ENCODE peak calls at places on chromosome 9, in six cellular contexts. P is AG04450; Q is MM.1S; Z is lower leg skin; J is effector memory CD4-positive, alpha-beta T cell; C is right cardiac atrium. L is an unnamed sample.

GRCh38 chr9:109861499-109861898 is 81.5 kb downstream of the PALM2AKAP2 start:
- DNase-seq in Z (no peak), J (no peak), Q (no peak), P (no peak), C (no peak), L (no peak)

GRCh38 chr9:13033959-13034695 is 245.4 kb downstream of the MPDZ start:
- DNase-seq in J (no peak), C (peak; percentile 85), P (peak; percentile 13), Q (peak; percentile 24), Z (peak; percentile 92), L (peak; percentile 67)

GRCh38 chr9:82209797-82210470 is 221.4 kb downstream of the SPATA31D1 start:
- DNase-seq in C (no peak), P (no peak), Z (no peak), J (no peak), Q (peak; percentile 77), L (no peak)

GRCh38 chr9:2727966-2728613 is 10.8 kb downstream of the KCNV2 start:
- DNase-seq in Z (no peak), C (no peak), J (no peak), Q (peak; percentile 44), P (peak; percentile 48), L (no peak)

GRCh38 chr9:21555911-21556310 is 73.8 kb upstream of the IFNE start:
- DNase-seq in Z (no peak), C (no peak), J (no peak), P (no peak), Q (no peak), L (no peak)

GRCh38 chr9:68999393-69000105 is 14.4 kb downstream of the PRKACG start:
- DNase-seq in Q (peak; percentile 82), Z (no peak), P (peak; percentile 24), C (peak; percentile 62), J (no peak), L (peak; percentile 78)

GRCh38 chr9:131082774-131083512 is 13.4 kb upstream of the AIF1L start:
- DNase-seq in J (no peak), C (no peak), Z (no peak), Q (no peak), P (no peak), L (no peak)

GRCh38 chr9:1018121-1018520 is 32.0 kb upstream of the DMRT2 start:
- DNase-seq in Z (no peak), Q (peak; percentile 65), J (no peak), P (no peak), C (no peak), L (peak; percentile 16)

GRCh38 chr9:129910628-129911567 is 75.6 kb downstream of the USP20 start:
- DNase-seq in Q (no peak), P (peak; percentile 98), C (peak; percentile 24), Z (no peak), J (no peak), L (no peak)

GRCh38 chr9:125959980-125960619 is 212.9 kb downstream of the PBX3 start:
- DNase-seq in C (no peak), P (no peak), Z (no peak), J (no peak), Q (no peak), L (no peak)

GRCh38 chr9:123176230-123176629 is 92.2 kb downstream of the STRBP start:
- DNase-seq in Q (no peak), P (no peak), C (no peak), Z (no peak), J (no peak), L (no peak)

GRCh38 chr9:126327016-126327749 is 554 bp downstream of the MVB12B start:
- DNase-seq in P (no peak), Z (peak; percentile 86), J (no peak), Q (peak; percentile 15), C (no peak), L (no peak)

GRCh38 chr9:134526798-134527492 is 114.7 kb upstream of the COL5A1 start:
- DNase-seq in C (peak; percentile 82), P (no peak), Q (no peak), Z (peak; percentile 84), J (no peak), L (no peak)

GRCh38 chr9:73780916-73781315 is 629.3 kb downstream of the ANXA1 start:
- DNase-seq in C (no peak), Z (no peak), Q (no peak), J (no peak), P (no peak), L (no peak)

GRCh38 chr9:130385257-130385656 is 59.5 kb upstream of the ASS1 start:
- DNase-seq in P (no peak), Q (no peak), Z (no peak), J (no peak), C (no peak), L (no peak)

GRCh38 chr9:88781500-88782391 is 209.5 kb upstream of the S1PR3 start:
- DNase-seq in C (peak; percentile 81), J (no peak), Z (peak; percentile 61), Q (no peak), P (peak; percentile 44), L (no peak)

GRCh38 chr9:6712041-6712440 is 45.7 kb upstream of the KDM4C start:
- DNase-seq in P (no peak), J (no peak), Z (no peak), C (no peak), Q (no peak), L (no peak)

GRCh38 chr9:134128727-134129679 is 6.9 kb upstream of the WDR5 start:
- DNase-seq in J (no peak), Z (no peak), C (no peak), Q (no peak), P (no peak), L (peak; percentile 57)

GRCh38 chr9:11194249-11194648 is 581.4 kb upstream of the PTPRD start:
- DNase-seq in P (no peak), Z (no peak), Q (no peak), J (no peak), C (no peak), L (no peak)
- H3K4me3 ChIP-seq in P (no peak overlapping the region), Z (no peak overlapping the region), Q (no peak overlapping the region), J (no peak overlapping the region), C (no peak overlapping the region), L (no peak overlapping the region)

DNA sequence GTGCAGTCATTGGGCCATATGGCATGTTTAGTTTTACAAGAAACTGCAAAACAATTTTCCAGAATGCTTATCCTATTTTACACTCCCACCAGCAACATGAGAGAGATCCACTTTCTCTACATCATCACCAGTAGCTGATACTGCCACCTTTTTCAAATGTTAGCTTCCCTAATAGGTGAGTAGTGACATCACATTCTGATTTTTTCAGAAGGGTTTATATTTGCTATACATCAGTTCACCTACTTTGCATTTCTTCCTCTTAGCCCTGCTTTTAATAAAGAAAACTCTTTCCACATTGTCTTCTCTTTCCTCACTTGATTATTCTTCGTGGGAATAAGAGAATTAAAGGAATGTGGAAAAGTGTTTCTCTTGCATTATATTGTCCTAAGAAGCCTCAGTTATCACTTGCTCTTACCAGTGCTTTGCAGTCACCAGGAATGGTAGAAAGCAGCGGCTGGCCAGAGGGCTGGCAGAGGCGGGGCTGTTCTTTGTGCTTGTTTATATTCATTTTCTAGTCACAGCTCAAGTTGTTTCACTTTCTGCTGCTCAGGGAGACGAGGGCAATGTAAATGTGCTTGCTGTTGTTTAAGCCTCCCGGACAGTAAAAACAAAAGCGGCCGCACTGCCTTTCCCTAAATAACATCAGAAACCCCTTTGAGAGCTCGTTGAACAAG is 164.8 kb downstream of the HSD17B3 start:
- DNase-seq in C (peak; percentile 85), J (no peak), Z (peak; percentile 89), Q (peak; percentile 92), P (peak; percentile 47), L (peak; percentile 54)
- H3K4me3 ChIP-seq in C (no peak overlapping the region), J (no peak overlapping the region), Z (no peak overlapping the region), Q (peak overlapping the region; percentile 65), P (peak overlapping the region; percentile 43), L (peak overlapping the region; percentile 18)

GRCh38 chr9:35237303-35237702 is 75.5 kb downstream of the UNC13B start:
- DNase-seq in C (no peak), Z (no peak), J (no peak), Q (no peak), P (no peak), L (no peak)
- H3K4me3 ChIP-seq in C (no peak overlapping the region), Z (no peak overlapping the region), J (no peak overlapping the region), Q (no peak overlapping the region), P (no peak overlapping the region), L (no peak overlapping the region)

GRCh38 chr9:83976372-83976771 is 3.6 kb downstream of the HNRNPK start:
- DNase-seq in P (no peak), Q (no peak), Z (no peak), C (no peak), J (no peak), L (no peak)

GRCh38 chr9:83980395-83981125 is at the start of gene RMI1:
- DNase-seq in P (peak; percentile 97), J (peak; percentile 99), C (peak; percentile 100), Q (peak; percentile 99), Z (peak; percentile 100), L (peak; percentile 100)

GRCh38 chr9:83978992-83979811 is 813 bp downstream of the HNRNPK start:
- DNase-seq in Z (peak; percentile 96), J (peak; percentile 79), C (peak; percentile 94), Q (peak; percentile 90), P (peak; percentile 59), L (peak; percentile 69)

GRCh38 chr9:83979812-83980394 is at the start of gene HNRNPK:
- DNase-seq in C (peak; percentile 99), J (peak; percentile 97), Q (peak; percentile 98), Z (peak; percentile 100), P (peak; percentile 98), L (peak; percentile 98)

DNA sequence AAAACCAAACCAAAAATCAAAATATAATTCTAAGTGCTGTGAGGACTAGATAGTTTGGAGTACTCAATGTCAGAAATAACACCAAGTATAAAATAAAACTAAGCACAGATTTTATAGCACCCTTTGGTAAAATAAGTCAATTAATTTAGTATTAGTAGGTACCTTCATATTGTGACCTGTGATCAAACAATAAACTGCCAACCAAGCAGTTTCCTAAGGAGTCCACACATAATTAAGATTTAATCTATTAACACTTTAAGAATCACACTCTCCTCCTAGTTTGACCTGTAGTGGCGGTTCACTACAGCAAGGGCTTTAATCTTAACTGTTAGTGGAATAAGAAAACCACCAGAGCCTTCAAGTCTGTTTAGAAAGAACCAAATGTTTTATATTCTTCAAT is 2.8 kb downstream of the HNRNPK start:
- DNase-seq in P (no peak), Z (no peak), J (no peak), C (no peak), Q (no peak), L (no peak)
- H3K4me3 ChIP-seq in P (peak overlapping the region; percentile 98), Z (no peak overlapping the region), J (no peak overlapping the region), C (peak overlapping the region; percentile 73), Q (no peak overlapping the region), L (no peak overlapping the region)

DNA sequence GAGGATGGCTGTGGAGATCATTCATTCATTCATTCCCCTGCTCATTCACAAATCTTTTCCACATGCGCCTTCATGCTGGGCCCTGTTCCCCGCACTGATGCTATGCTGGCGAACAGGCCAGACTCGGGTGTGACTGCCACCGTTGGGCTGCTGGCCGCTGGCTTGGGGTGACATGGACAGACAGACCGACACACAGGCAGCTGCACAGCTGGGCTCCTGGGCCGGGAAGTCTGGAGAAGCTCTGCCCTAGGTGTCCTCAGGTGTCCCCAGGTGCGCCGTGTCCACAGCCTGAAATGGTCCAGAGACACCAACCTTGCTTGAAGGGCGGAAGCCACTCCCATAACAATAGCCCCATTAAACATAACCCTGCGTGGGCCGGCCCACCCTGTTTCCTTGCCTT is 35.0 kb upstream of the BARHL1 start:
- DNase-seq in P (no peak), C (no peak), J (no peak), Z (no peak), Q (no peak), L (no peak)
- H3K4me3 ChIP-seq in P (no peak overlapping the region), C (no peak overlapping the region), J (no peak overlapping the region), Z (no peak overlapping the region), Q (no peak overlapping the region), L (no peak overlapping the region)

GRCh38 chr9:128421474-128422010 is 885 bp downstream of the CERCAM start:
- DNase-seq in Z (peak; percentile 90), J (no peak), C (peak; percentile 81), P (no peak), Q (no peak), L (peak; percentile 33)
- H3K4me3 ChIP-seq in Z (peak overlapping the region; percentile 85), J (no peak overlapping the region), C (peak overlapping the region; percentile 90), P (peak overlapping the region; percentile 73), Q (peak overlapping the region; percentile 70), L (peak overlapping the region; percentile 51)

GRCh38 chr9:104758974-104759373 is 5.0 kb upstream of the NIPSNAP3B start:
- DNase-seq in C (no peak), Z (no peak), J (no peak), P (no peak), Q (no peak), L (no peak)
- H3K4me3 ChIP-seq in C (no peak overlapping the region), Z (no peak overlapping the region), J (no peak overlapping the region), P (no peak overlapping the region), Q (no peak overlapping the region), L (no peak overlapping the region)

L was measured in tibial nerve.